ENCODE peak calls at places on chromosomes 11 and 22, in ten cellular contexts. K is substantia nigra; E is thoracic aorta; N is effector memory CD4-positive, alpha-beta T cell; C is IMR-90; L is H1; D is GM23338; Z is CD8-positive, alpha-beta memory T cell; Y is suprapubic skin; A is brain microvascular endothelial cell. Q is an unnamed sample.

GRCh38 chr11:69384548-69385465 is 90.9 kb downstream of the MYEOV start:
- DNase-seq in K (no peak), E (no peak), N (no peak), C (no peak), L (no peak), D (no peak), Z (no peak), Y (peak; percentile 67), A (no peak), Q (no peak)

GRCh38 chr11:110856993-110857812 is 145.0 kb upstream of the ARHGAP20 start:
- DNase-seq in K (no peak), E (no peak), N (no peak), C (peak; percentile 61), L (no peak), D (no peak), Z (no peak), Y (no peak), A (no peak), Q (no peak)

GRCh38 chr11:34866375-34866774 is 49.8 kb downstream of the APIP start:
- DNase-seq in K (no peak), E (no peak), N (no peak), C (peak; percentile 22), L (no peak), D (no peak), Z (no peak), Y (no peak), A (no peak), Q (no peak)

GRCh38 chr11:130583866-130584265 is 135.4 kb downstream of the ADAMTS15 start:
- DNase-seq in K (peak; percentile 67), E (no peak), N (no peak), C (no peak), L (no peak), D (no peak), Z (no peak), Y (no peak), A (no peak), Q (no peak)

GRCh38 chr22:23047742-23048141 is 22.6 kb upstream of the GNAZ start:
- DNase-seq in K (no peak), E (no peak), N (no peak), C (no peak), L (no peak), D (no peak), Z (no peak), Y (no peak), A (no peak), Q (no peak)

GRCh38 chr22:33832558-33833151 is 87.6 kb downstream of the LARGE1 start:
- DNase-seq in K (no peak), E (no peak), N (no peak), C (no peak), L (no peak), D (no peak), Z (no peak), Y (no peak), A (no peak), Q (no peak)

GRCh38 chr22:44396021-44396726 is 83.4 kb upstream of the SHISAL1 start:
- DNase-seq in K (no peak), E (no peak), N (no peak), C (no peak), L (no peak), D (no peak), Z (no peak), Y (peak; percentile 48), A (no peak), Q (no peak)

GRCh38 chr11:3201112-3201581 is 17.5 kb downstream of the MRGPRG start:
- DNase-seq in K (no peak), E (no peak), N (no peak), C (no peak), L (no peak), D (no peak), Z (no peak), Y (no peak), A (no peak), Q (no peak)

GRCh38 chr11:57318178-57318577 is 6.6 kb downstream of the TNKS1BP1 start:
- DNase-seq in K (no peak), E (no peak), N (no peak), C (peak; percentile 21), L (no peak), D (no peak), Z (no peak), Y (no peak), A (no peak), Q (no peak)

GRCh38 chr11:119166368-119167076 is 2.0 kb upstream of the NLRX1 start:
- DNase-seq in K (no peak), E (no peak), N (no peak), C (peak; percentile 51), L (no peak), D (no peak), Z (no peak), Y (no peak), A (peak; percentile 60), Q (no peak)

GRCh38 chr11:108803781-108804180 is 138.9 kb downstream of the DDX10 start:
- DNase-seq in K (no peak), E (no peak), N (no peak), C (peak; percentile 71), L (no peak), D (no peak), Z (no peak), Y (no peak), A (peak; percentile 18), Q (no peak)

GRCh38 chr11:126378763-126379162 is 23.3 kb downstream of the ST3GAL4 start:
- DNase-seq in K (no peak), E (no peak), N (no peak), C (peak; percentile 57), L (no peak), D (no peak), Z (no peak), Y (no peak), A (peak; percentile 86), Q (no peak)

GRCh38 chr22:38724926-38725571 is 19.3 kb downstream of the GTPBP1 start:
- DNase-seq in K (no peak), E (no peak), N (no peak), C (peak; percentile 41), L (no peak), D (peak; percentile 71), Z (no peak), Y (no peak), A (peak; percentile 22), Q (peak; percentile 62)

GRCh38 chr22:48251629-48252028 is 1489.2 kb downstream of the TBC1D22A start:
- DNase-seq in K (no peak), E (no peak), N (no peak), C (no peak), L (no peak), D (no peak), Z (no peak), Y (peak; percentile 13), A (no peak), Q (no peak)

GRCh38 chr11:57638005-57638760 is 11.5 kb downstream of the YPEL4 start:
- DNase-seq in K (peak; percentile 13), E (peak; percentile 35), N (no peak), C (peak; percentile 84), L (peak; percentile 89), D (peak; percentile 99), Z (no peak), Y (no peak), A (peak; percentile 86), Q (no peak)

GRCh38 chr11:32005786-32006406 is 85.0 kb upstream of the RCN1 start:
- DNase-seq in K (no peak), E (no peak), N (no peak), C (peak; percentile 8), L (no peak), D (no peak), Z (no peak), Y (no peak), A (no peak), Q (no peak)

GRCh38 chr11:111450480-111451320 is 61.5 kb downstream of the BTG4 start:
- DNase-seq in K (no peak), E (no peak), N (no peak), C (peak; percentile 48), L (no peak), D (no peak), Z (no peak), Y (peak; percentile 54), A (no peak), Q (peak; percentile 67)

GRCh38 chr11:125270711-125271110 is 106.2 kb downstream of the PKNOX2 start:
- DNase-seq in K (no peak), E (no peak), N (no peak), C (peak; percentile 77), L (no peak), D (no peak), Z (no peak), Y (no peak), A (peak; percentile 30), Q (no peak)
- H3K27ac ChIP-seq in K (no peak overlapping the region), E (no peak overlapping the region), N (no peak overlapping the region), C (no peak overlapping the region), L (no peak overlapping the region), D (no peak overlapping the region), Z (no peak overlapping the region), Y (no peak overlapping the region), A (no peak overlapping the region), Q (no peak overlapping the region)

GRCh38 chr22:46573781-46574437 is 36.5 kb upstream of the CELSR1 start:
- DNase-seq in K (no peak), E (no peak), N (no peak), C (no peak), L (no peak), D (no peak), Z (no peak), Y (no peak), A (no peak), Q (no peak)
- H3K27ac ChIP-seq in K (no peak overlapping the region), E (no peak overlapping the region), N (no peak overlapping the region), C (no peak overlapping the region), L (no peak overlapping the region), D (no peak overlapping the region), Z (no peak overlapping the region), Y (no peak overlapping the region), A (no peak overlapping the region), Q (no peak overlapping the region)

GRCh38 chr11:71119656-71120269 is 132.6 kb downstream of the SHANK2 start:
- DNase-seq in K (no peak), E (no peak), N (no peak), C (no peak), L (no peak), D (no peak), Z (no peak), Y (no peak), A (no peak), Q (no peak)
- H3K27ac ChIP-seq in K (no peak overlapping the region), E (no peak overlapping the region), N (no peak overlapping the region), C (no peak overlapping the region), L (no peak overlapping the region), D (peak overlapping the region; percentile 50), Z (no peak overlapping the region), Y (no peak overlapping the region), A (no peak overlapping the region), Q (no peak overlapping the region)

GRCh38 chr22:17962168-17962567 is 62.2 kb downstream of the MICAL3 start:
- DNase-seq in K (no peak), E (no peak), N (no peak), C (no peak), L (no peak), D (no peak), Z (no peak), Y (no peak), A (no peak), Q (no peak)

GRCh38 chr22:17963015-17963414 is 61.3 kb downstream of the MICAL3 start:
- DNase-seq in K (no peak), E (no peak), N (no peak), C (no peak), L (no peak), D (no peak), Z (no peak), Y (no peak), A (no peak), Q (no peak)

GRCh38 chr22:17964647-17965046 is 59.7 kb downstream of the MICAL3 start:
- DNase-seq in K (no peak), E (no peak), N (no peak), C (no peak), L (no peak), D (no peak), Z (no peak), Y (no peak), A (no peak), Q (peak; percentile 70)

GRCh38 chr22:17965538-17966402 is 58.6 kb downstream of the MICAL3 start:
- DNase-seq in K (no peak), E (no peak), N (no peak), C (no peak), L (no peak), D (no peak), Z (no peak), Y (no peak), A (no peak), Q (no peak)

GRCh38 chr22:17964153-17964552 is 60.2 kb downstream of the MICAL3 start:
- DNase-seq in K (no peak), E (no peak), N (no peak), C (no peak), L (no peak), D (no peak), Z (no peak), Y (no peak), A (no peak), Q (no peak)
- H3K27ac ChIP-seq in K (no peak overlapping the region), E (no peak overlapping the region), N (no peak overlapping the region), C (peak overlapping the region; percentile 71), L (no peak overlapping the region), D (peak overlapping the region; percentile 63), Z (no peak overlapping the region), Y (no peak overlapping the region), A (no peak overlapping the region), Q (peak overlapping the region; percentile 72)